ENCODE peak calls at places on chromosomes 1 and 21, in six cellular contexts. J is B cell; Q is colonic mucosa; W is endothelial cell; L is PC-3; G is CD4-positive, alpha-beta T cell. V is an unnamed sample.

GRCh38 chr21:35120631-35121180 is 71.6 kb upstream of the RUNX1 start:
- DNase-seq in J (no peak), Q (no peak), W (no peak), L (no peak), G (no peak), V (no peak)

GRCh38 chr1:9410737-9411297 is 118.1 kb downstream of the SPSB1 start:
- DNase-seq in J (no peak), Q (no peak), W (no peak), L (no peak), G (no peak), V (peak; percentile 44)

GRCh38 chr1:151773698-151774097 is 10.4 kb upstream of the MRPL9 start:
- DNase-seq in J (no peak), Q (no peak), W (no peak), L (peak; percentile 93), G (no peak), V (no peak)

GRCh38 chr1:145963218-145964019 is 956 bp downstream of the ANKRD34A start:
- DNase-seq in J (no peak), Q (no peak), W (no peak), L (peak; percentile 83), G (no peak), V (no peak)

GRCh38 chr1:18144921-18145699 is 37.5 kb downstream of the IGSF21 start:
- DNase-seq in J (no peak), Q (peak; percentile 76), W (no peak), L (no peak), G (no peak), V (no peak)

GRCh38 chr21:36288651-36289243 is 31.2 kb upstream of the MORC3 start:
- DNase-seq in J (no peak), Q (no peak), W (no peak), L (no peak), G (no peak), V (no peak)

GRCh38 chr1:92298213-92298572 is 594 bp downstream of the GLMN start:
- DNase-seq in J (no peak), Q (no peak), W (no peak), L (no peak), G (no peak), V (no peak)

GRCh38 chr1:240055978-240056772 is 35.5 kb upstream of the FMN2 start:
- DNase-seq in J (no peak), Q (no peak), W (no peak), L (no peak), G (no peak), V (no peak)

GRCh38 chr1:238139713-238140112 is 249.0 kb upstream of the ZP4 start:
- DNase-seq in J (no peak), Q (no peak), W (no peak), L (peak; percentile 12), G (no peak), V (no peak)

GRCh38 chr1:184473176-184473966 is 86.5 kb downstream of the C1orf21 start:
- DNase-seq in J (no peak), Q (no peak), W (no peak), L (no peak), G (no peak), V (no peak)

GRCh38 chr1:62356257-62356835 is 37.1 kb upstream of the KANK4 start:
- DNase-seq in J (no peak), Q (no peak), W (no peak), L (peak; percentile 90), G (no peak), V (no peak)

GRCh38 chr1:26020941-26021646 is 481 bp upstream of the EXTL1 start:
- DNase-seq in J (no peak), Q (no peak), W (no peak), L (no peak), G (no peak), V (no peak)

GRCh38 chr1:58618303-58618702 is 41.3 kb upstream of the TACSTD2 start:
- DNase-seq in J (no peak), Q (no peak), W (no peak), L (peak; percentile 91), G (no peak), V (no peak)

GRCh38 chr21:33115586-33116541 is 45.9 kb downstream of the OLIG1 start:
- DNase-seq in J (no peak), Q (no peak), W (no peak), L (no peak), G (no peak), V (no peak)

GRCh38 chr1:180631197-180631765 is 541 bp upstream of the XPR1 start:
- DNase-seq in J (no peak), Q (no peak), W (no peak), L (no peak), G (no peak), V (peak; percentile 14)

GRCh38 chr1:151539321-151540020 is 638 bp upstream of the TUFT1 start:
- DNase-seq in J (no peak), Q (peak; percentile 97), W (no peak), L (peak; percentile 100), G (peak; percentile 37), V (peak; percentile 58)

GRCh38 chr21:34537838-34538237 is 25.8 kb upstream of the KCNE1 start:
- DNase-seq in J (no peak), Q (no peak), W (no peak), L (no peak), G (no peak), V (no peak)

GRCh38 chr1:41350055-41350378 is 11.2 kb upstream of the FOXO6 start:
- DNase-seq in J (no peak), Q (peak; percentile 6), W (no peak), L (no peak), G (peak; percentile 12), V (no peak)

GRCh38 chr1:201191723-201192477 is 1.3 kb downstream of the IGFN1 start:
- DNase-seq in J (no peak), Q (no peak), W (no peak), L (peak; percentile 99), G (no peak), V (no peak)

GRCh38 chr1:229037806-229038405 is 233.0 kb upstream of the RAB4A start:
- DNase-seq in J (no peak), Q (no peak), W (no peak), L (no peak), G (no peak), V (no peak)

GRCh38 chr1:25572107-25572506 is 28.7 kb downstream of the LDLRAP1 start:
- DNase-seq in J (no peak), Q (no peak), W (no peak), L (no peak), G (no peak), V (no peak)

GRCh38 chr1:84103197-84103992 is 40.7 kb upstream of the PRKACB start:
- DNase-seq in J (no peak), Q (peak; percentile 39), W (no peak), L (peak; percentile 76), G (no peak), V (no peak)

GRCh38 chr1:84827976-84828375 is 65.0 kb downstream of the LPAR3 start:
- DNase-seq in J (no peak), Q (no peak), W (no peak), L (no peak), G (no peak), V (no peak)

GRCh38 chr1:64052777-64053176 is 150.6 kb upstream of the UBE2U start:
- DNase-seq in J (no peak), Q (no peak), W (no peak), L (no peak), G (no peak), V (no peak)

GRCh38 chr1:31920986-31921385 is 17.2 kb downstream of the PTP4A2 start:
- DNase-seq in J (no peak), Q (no peak), W (no peak), L (no peak), G (no peak), V (no peak)

GRCh38 chr1:27617420-27617819 is 13.5 kb upstream of the AHDC1 start:
- DNase-seq in J (no peak), Q (no peak), W (no peak), L (no peak), G (no peak), V (no peak)

GRCh38 chr1:27618341-27619067 is 14.6 kb upstream of the AHDC1 start:
- DNase-seq in J (no peak), Q (no peak), W (no peak), L (no peak), G (peak; percentile 51), V (no peak)

GRCh38 chr1:27614625-27615344 is 10.8 kb upstream of the AHDC1 start:
- DNase-seq in J (no peak), Q (no peak), W (peak; percentile 31), L (no peak), G (no peak), V (no peak)

GRCh38 chr1:27615346-27616004 is 11.5 kb upstream of the AHDC1 start:
- DNase-seq in J (no peak), Q (no peak), W (no peak), L (no peak), G (no peak), V (no peak)

DNA sequence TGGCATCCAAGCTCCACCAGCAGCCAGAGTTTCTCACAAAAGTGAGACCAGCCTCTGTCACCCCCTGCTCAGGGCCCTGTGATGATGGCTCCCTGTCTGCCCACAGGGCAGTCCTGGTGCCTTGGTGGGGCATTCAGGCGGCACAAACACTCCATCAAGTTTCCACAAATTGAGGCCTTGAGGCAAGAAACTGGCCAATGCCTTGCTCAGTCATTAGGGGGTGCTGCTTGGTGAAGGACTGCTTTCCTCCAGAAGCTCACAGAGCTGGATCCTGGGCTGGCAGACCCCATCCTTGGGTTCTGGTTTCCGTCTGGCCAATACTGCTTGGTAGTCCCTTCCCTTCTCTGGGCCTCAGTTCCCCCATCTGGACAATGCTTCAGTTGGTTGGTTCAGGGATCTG is 12.5 kb upstream of the AHDC1 start:
- DNase-seq in J (no peak), Q (no peak), W (no peak), L (no peak), G (no peak), V (no peak)
- TF ChIP-seq CTCF in J (no peak), Q (no peak), W (no peak), L (peak; percentile 26), G (no peak), V (peak; percentile 23)

GRCh38 chr1:6884652-6885153 is 99.4 kb downstream of the CAMTA1 start:
- DNase-seq in J (no peak), Q (no peak), W (no peak), L (no peak), G (no peak), V (no peak)

GRCh38 chr1:6882414-6882813 is 97.2 kb downstream of the CAMTA1 start:
- DNase-seq in J (no peak), Q (no peak), W (no peak), L (no peak), G (no peak), V (no peak)

GRCh38 chr1:6880951-6881690 is 95.9 kb downstream of the CAMTA1 start:
- DNase-seq in J (no peak), Q (no peak), W (no peak), L (no peak), G (no peak), V (no peak)
- TF ChIP-seq CTCF in J (no peak), Q (no peak), W (no peak), L (no peak), G (no peak), V (no peak)

GRCh38 chr1:187264995-187265602 is 436.4 kb downstream of the PLA2G4A start:
- DNase-seq in J (no peak), Q (no peak), W (peak; percentile 42), L (peak; percentile 68), G (no peak), V (no peak)
- TF ChIP-seq CTCF in J (no peak), Q (no peak), W (no peak), L (peak; percentile 66), G (no peak), V (peak; percentile 33)

DNA sequence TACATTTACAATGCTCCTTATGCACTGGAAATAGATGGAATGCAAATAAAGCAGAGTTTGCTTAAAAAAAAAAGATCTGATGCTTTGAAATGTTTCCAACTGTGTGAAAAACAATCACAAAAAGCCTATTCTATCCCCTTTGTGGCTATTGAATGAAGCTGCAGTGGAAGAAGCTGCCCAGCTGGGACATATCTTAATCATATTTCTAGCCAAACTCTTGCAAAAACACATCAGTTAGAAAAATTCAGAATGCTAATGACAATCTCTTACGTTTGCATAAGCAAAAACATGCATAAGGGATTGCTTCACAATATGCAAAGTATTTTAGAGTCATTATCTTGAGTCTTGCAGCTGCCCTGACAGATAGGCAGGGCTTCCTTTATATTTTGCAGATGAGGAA is 526.4 kb upstream of the USP24 start:
- DNase-seq in J (no peak), Q (no peak), W (no peak), L (no peak), G (no peak), V (no peak)
- TF ChIP-seq CTCF in J (no peak), Q (no peak), W (no peak), L (no peak), G (no peak), V (no peak)

V was measured in GM10248.